ENCODE peak calls at places on chromosomes 3 and 15, in four cellular contexts. R is HepG2, S is K562, T is GM12878. Z is an unnamed sample.

GRCh38 chr3:114408763-114409162 is 114.9 kb downstream of the TIGIT start:
- DNase-seq in R (no peak), S (no peak), T (no peak), Z (no peak)

GRCh38 chr15:51726302-51727073 is 11.0 kb downstream of the LYSMD2 start:
- DNase-seq in R (peak; percentile 10), S (peak; percentile 82), T (no peak), Z (peak; percentile 16)

GRCh38 chr15:95770191-95770590 is 560.3 kb upstream of the NR2F2 start:
- DNase-seq in R (no peak), S (no peak), T (no peak), Z (no peak)

GRCh38 chr3:152104847-152105415 is 163.8 kb upstream of the MBNL1 start:
- DNase-seq in R (no peak), S (no peak), T (no peak), Z (no peak)

GRCh38 chr3:39808467-39809180 is 785 bp upstream of the MYRIP start:
- DNase-seq in R (peak; percentile 5), S (no peak), T (no peak), Z (peak; percentile 16)

GRCh38 chr15:67407709-67408257 is 113.1 kb upstream of the C15orf61 start:
- DNase-seq in R (no peak), S (peak; percentile 18), T (no peak), Z (no peak)

GRCh38 chr3:96813820-96814580 is 394 bp upstream of the EPHA6 start:
- DNase-seq in R (peak; percentile 18), S (no peak), T (no peak), Z (peak; percentile 49)

GRCh38 chr3:99418709-99419108 is 219.7 kb upstream of the COL8A1 start:
- DNase-seq in R (no peak), S (no peak), T (peak; percentile 79), Z (no peak)

GRCh38 chr3:66425032-66425431 is 75.8 kb downstream of the LRIG1 start:
- DNase-seq in R (no peak), S (no peak), T (no peak), Z (no peak)

GRCh38 chr15:43132830-43133428 is 457 bp upstream of the TMEM62 start:
- DNase-seq in R (no peak), S (no peak), T (no peak), Z (no peak)

GRCh38 chr15:43134157-43134637 is 811 bp downstream of the TMEM62 start:
- DNase-seq in R (no peak), S (no peak), T (no peak), Z (no peak)

GRCh38 chr15:43133429-43134156 is at the start of gene TMEM62:
- DNase-seq in R (peak; percentile 77), S (peak; percentile 86), T (peak; percentile 75), Z (peak; percentile 58)

DNA sequence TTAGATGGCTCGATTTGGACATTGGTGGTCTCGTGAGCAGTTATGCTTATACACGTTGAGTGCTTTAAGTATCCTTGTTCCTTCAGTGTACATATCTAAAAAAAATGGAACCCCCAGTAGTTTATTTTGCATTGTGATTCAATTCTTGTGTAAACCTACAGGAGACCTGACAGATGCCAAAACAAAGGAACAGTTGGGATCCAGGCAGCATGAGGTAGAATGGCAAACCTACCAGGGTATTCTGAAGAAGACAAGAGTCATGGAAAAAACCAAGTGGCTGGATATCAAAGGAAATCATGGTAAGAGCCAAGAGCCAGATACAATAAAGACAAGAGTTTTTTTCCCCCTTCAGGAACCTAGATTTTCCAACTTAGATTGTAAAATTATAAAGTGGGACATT is 2.0 kb downstream of the TMEM62 start:
- DNase-seq in R (no peak), S (no peak), T (no peak), Z (no peak)
- TF ChIP-seq FOXK2 in R (no peak), S (no peak), T (no peak), Z (no peak)

GRCh38 chr3:195875482-195876236 is 32.7 kb downstream of the TNK2 start:
- DNase-seq in R (no peak), S (no peak), T (no peak), Z (no peak)

GRCh38 chr3:195873971-195874370 is 34.4 kb downstream of the TNK2 start:
- DNase-seq in R (no peak), S (no peak), T (no peak), Z (no peak)

GRCh38 chr3:195872800-195873199 is 35.6 kb downstream of the TNK2 start:
- DNase-seq in R (no peak), S (no peak), T (no peak), Z (no peak)

GRCh38 chr3:195872097-195872496 is 36.3 kb downstream of the TNK2 start:
- DNase-seq in R (no peak), S (no peak), T (no peak), Z (no peak)

GRCh38 chr3:195873281-195873887 is 35.0 kb downstream of the TNK2 start:
- DNase-seq in R (no peak), S (no peak), T (no peak), Z (no peak)
- TF ChIP-seq TARDBP in R (no peak), S (no peak), T (no peak), Z (no peak)

DNA sequence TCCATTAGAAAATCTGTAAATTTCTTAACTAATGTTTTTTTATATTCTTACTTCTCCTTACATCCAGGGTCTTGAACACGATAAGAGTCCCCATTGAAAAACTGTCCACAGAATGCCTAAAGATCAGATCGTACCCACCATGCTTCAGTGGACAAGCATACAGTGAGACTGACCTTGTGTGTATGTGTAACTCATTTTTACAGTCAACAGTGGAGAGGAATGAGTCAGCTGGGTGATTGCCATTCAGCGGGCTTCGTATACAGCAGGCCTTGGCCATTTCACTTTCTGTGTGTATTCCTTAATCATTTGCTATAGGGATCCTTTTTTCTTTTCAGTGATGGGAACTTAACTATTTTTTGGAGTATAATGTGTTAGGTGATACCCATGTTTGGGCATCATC is 10.6 kb downstream of the PARP14 start:
- DNase-seq in R (peak; percentile 80), S (no peak), T (peak; percentile 49), Z (no peak)
- TF ChIP-seq FOXK2 in R (no peak), S (no peak), T (no peak), Z (no peak)

DNA sequence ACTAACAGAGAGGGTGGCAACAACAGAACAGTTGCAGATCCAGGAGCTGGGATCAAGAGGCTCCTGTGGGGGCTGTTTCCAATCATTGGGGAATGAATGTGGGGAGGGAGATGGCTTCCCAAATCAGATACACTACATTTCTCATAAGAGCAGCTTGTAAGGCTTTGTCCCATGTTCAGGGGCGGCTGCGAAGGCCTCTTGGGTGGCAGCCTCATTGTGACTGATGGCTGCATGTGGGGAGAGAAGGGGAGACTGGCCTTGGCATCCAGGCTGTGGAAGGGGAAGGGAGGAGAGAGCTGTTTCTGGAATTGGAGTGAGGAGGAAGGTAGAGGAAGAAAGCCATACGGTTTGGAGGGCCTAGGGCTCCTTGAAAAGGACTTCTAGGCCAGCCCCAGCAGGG is 326.6 kb upstream of the RGMA start:
- DNase-seq in R (no peak), S (no peak), T (no peak), Z (no peak)
- TF ChIP-seq TARDBP in R (no peak), S (no peak), T (no peak), Z (no peak)

GRCh38 chr3:145854486-145854885 is 306.5 kb downstream of the PLOD2 start:
- DNase-seq in R (no peak), S (no peak), T (no peak), Z (no peak)

DNA sequence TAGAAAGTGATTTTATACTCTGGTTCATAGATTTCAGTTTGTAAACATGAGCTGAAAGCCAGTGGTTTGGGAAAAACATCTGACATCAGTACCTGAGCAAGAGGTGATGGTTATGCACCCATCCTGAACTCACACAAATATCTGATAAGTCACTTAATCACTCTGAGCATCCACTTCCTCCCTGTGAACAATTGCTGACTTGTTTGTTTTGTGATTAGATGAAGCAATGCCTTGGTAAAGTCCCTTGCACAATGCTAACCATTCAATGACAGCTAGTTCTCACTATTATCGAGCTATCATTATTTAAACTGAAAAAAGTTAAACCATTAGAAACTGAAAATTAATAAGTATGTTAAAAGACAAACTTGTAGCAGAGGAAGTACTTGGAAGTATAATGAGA is 303.0 kb downstream of the PLOD2 start:
- DNase-seq in R (peak; percentile 24), S (no peak), T (peak; percentile 4), Z (no peak)
- TF ChIP-seq FOXK2 in R (no peak), S (no peak), T (no peak), Z (no peak)

GRCh38 chr3:172272699-172273098 is 175.6 kb downstream of the GHSR start:
- DNase-seq in R (no peak), S (no peak), T (no peak), Z (no peak)
- TF ChIP-seq TARDBP in R (no peak), S (no peak), T (no peak), Z (no peak)

GRCh38 chr3:25502233-25502632 is 74.2 kb downstream of the RARB start:
- DNase-seq in R (no peak), S (no peak), T (no peak), Z (no peak)
- TF ChIP-seq FOXK2 in R (no peak), S (no peak), T (no peak), Z (no peak)

DNA sequence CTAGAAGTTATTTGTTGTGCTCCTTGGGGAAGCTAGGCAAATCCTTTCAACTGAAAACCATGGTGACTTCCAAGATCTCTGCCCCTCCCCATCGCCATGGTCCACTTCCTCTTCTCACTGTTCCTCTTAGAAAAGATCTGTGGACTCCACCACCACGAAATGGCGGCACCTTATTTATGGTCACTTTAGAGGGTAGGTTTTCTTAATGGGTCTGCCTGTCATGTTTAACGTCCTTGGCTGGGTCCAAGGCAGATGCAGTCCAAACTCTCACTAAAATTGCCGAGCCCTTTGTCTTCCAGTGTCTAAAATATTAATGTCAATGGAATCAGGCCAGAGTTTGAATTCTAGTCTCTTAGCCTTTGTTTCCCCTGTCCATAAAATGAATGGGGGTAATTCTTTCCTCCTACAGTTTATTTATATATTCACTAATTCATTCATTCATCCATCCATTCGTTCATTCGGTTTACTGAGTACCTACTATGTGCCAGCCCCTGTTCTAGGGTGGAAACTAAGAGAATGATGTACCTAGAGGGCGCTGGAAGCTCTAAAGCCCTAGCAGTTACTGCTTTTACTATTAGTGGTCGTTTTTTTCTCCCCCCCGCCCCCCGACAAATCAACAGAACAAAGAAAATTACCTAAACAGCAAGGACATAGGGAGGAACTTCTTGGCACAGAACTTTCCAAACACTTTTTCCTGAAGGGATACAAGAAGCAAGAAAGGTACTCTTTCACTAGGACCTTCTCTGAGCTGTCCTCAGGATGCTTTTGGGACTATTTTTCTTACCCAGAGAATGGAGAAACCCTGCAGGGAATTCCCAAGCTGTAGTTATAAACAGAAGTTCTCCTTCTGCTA is 661 bp downstream of the PATL2 start:
- DNase-seq in R (no peak), S (peak; percentile 36), T (peak; percentile 69), Z (no peak)
- TF ChIP-seq TARDBP in R (no peak), S (no peak), T (no peak), Z (no peak)